ENCODE peak calls at places on chromosomes 7 and 10, in five cellular contexts. G is foreskin keratinocyte, M is mesothelial cell of epicardium, N is astrocyte of the spinal cord, K is kidney epithelial cell. V is an unnamed sample.

GRCh38 chr10:6035926-6036575 is 26.1 kb downstream of the IL2RA start:
- DNase-seq in G (no peak), M (no peak), N (no peak), K (no peak), V (no peak)

GRCh38 chr7:157233677-157234076 is 95.0 kb downstream of the UBE3C start:
- DNase-seq in G (peak; percentile 19), M (no peak), N (peak; percentile 36), K (no peak), V (no peak)

GRCh38 chr7:101707587-101707986 is 78.5 kb upstream of the MYL10 start:
- DNase-seq in G (no peak), M (no peak), N (no peak), K (no peak), V (no peak)

GRCh38 chr7:861222-861621 is 15.1 kb upstream of the GET4 start:
- DNase-seq in G (no peak), M (no peak), N (no peak), K (no peak), V (no peak)

GRCh38 chr7:27839099-27839498 is 99.1 kb downstream of the TAX1BP1 start:
- DNase-seq in G (no peak), M (no peak), N (no peak), K (no peak), V (no peak)

GRCh38 chr7:74606101-74606908 is 51.2 kb upstream of the GTF2I start:
- DNase-seq in G (no peak), M (no peak), N (no peak), K (no peak), V (no peak)

GRCh38 chr7:24978837-24979469 is 1.0 kb downstream of the OSBPL3 start:
- DNase-seq in G (no peak), M (no peak), N (peak; percentile 75), K (no peak), V (no peak)

GRCh38 chr7:957418-958220 is 3.1 kb upstream of the ADAP1 start:
- DNase-seq in G (no peak), M (no peak), N (no peak), K (no peak), V (no peak)

GRCh38 chr10:59877191-59877671 is 29.1 kb downstream of the CCDC6 start:
- DNase-seq in G (peak; percentile 60), M (no peak), N (peak; percentile 60), K (no peak), V (no peak)

GRCh38 chr10:86043236-86043635 is 323.4 kb downstream of the GRID1 start:
- DNase-seq in G (peak; percentile 42), M (no peak), N (no peak), K (no peak), V (no peak)

GRCh38 chr7:128841171-128841690 is 11.0 kb downstream of the FLNC start:
- DNase-seq in G (no peak), M (no peak), N (no peak), K (no peak), V (no peak)

GRCh38 chr10:43202224-43202656 is 64.0 kb downstream of the CSGALNACT2 start:
- DNase-seq in G (peak; percentile 26), M (no peak), N (no peak), K (no peak), V (peak; percentile 14)

GRCh38 chr7:89064831-89065230 is 269.3 kb upstream of the TEX47 start:
- DNase-seq in G (no peak), M (no peak), N (peak; percentile 47), K (no peak), V (no peak)

GRCh38 chr10:88062798-88063472 is 199.5 kb downstream of the PTEN start:
- DNase-seq in G (no peak), M (no peak), N (peak; percentile 38), K (no peak), V (no peak)

GRCh38 chr10:59771162-59771807 is 18.0 kb upstream of the MRLN start:
- DNase-seq in G (no peak), M (no peak), N (no peak), K (no peak), V (no peak)

GRCh38 chr10:119316729-119317097 is 109.3 kb downstream of the GRK5 start:
- DNase-seq in G (peak; percentile 86), M (no peak), N (peak; percentile 86), K (no peak), V (no peak)

GRCh38 chr10:106705576-106706526 is 458.7 kb downstream of the SORCS1 start:
- DNase-seq in G (peak; percentile 32), M (peak; percentile 48), N (peak; percentile 43), K (no peak), V (no peak)

GRCh38 chr10:6365384-6365783 is 162.7 kb downstream of the PFKFB3 start:
- DNase-seq in G (no peak), M (no peak), N (no peak), K (no peak), V (no peak)

GRCh38 chr10:79239930-79240713 is 107.1 kb upstream of the PPIF start:
- DNase-seq in G (no peak), M (no peak), N (peak; percentile 70), K (no peak), V (no peak)

GRCh38 chr7:7830122-7830878 is 111.9 kb upstream of the RPA3 start:
- DNase-seq in G (peak; percentile 34), M (no peak), N (peak; percentile 5), K (no peak), V (no peak)

GRCh38 chr7:15889501-15889900 is 203.0 kb upstream of the MEOX2 start:
- DNase-seq in G (peak; percentile 11), M (no peak), N (no peak), K (no peak), V (no peak)

GRCh38 chr7:37230221-37230620 is 218.4 kb downstream of the ELMO1 start:
- DNase-seq in G (no peak), M (no peak), N (no peak), K (no peak), V (no peak)

GRCh38 chr10:100697070-100697469 is 48.3 kb upstream of the PAX2 start:
- DNase-seq in G (peak; percentile 56), M (no peak), N (peak; percentile 36), K (peak; percentile 56), V (no peak)

GRCh38 chr10:122513053-122513452 is 47.5 kb upstream of the DMBT1 start:
- DNase-seq in G (no peak), M (no peak), N (no peak), K (no peak), V (no peak)

GRCh38 chr10:106741131-106741530 is 423.4 kb downstream of the SORCS1 start:
- DNase-seq in G (no peak), M (no peak), N (no peak), K (no peak), V (no peak)

GRCh38 chr10:70779685-70780369 is 5.3 kb downstream of the TBATA start:
- DNase-seq in G (no peak), M (no peak), N (no peak), K (no peak), V (no peak)

GRCh38 chr10:71773221-71773971 is at the start of gene VSIR:
- DNase-seq in G (peak; percentile 97), M (peak; percentile 87), N (peak; percentile 60), K (no peak), V (peak; percentile 77)

GRCh38 chr7:66283003-66283920 is 78.1 kb downstream of the TPST1 start:
- DNase-seq in G (peak; percentile 78), M (no peak), N (peak; percentile 82), K (peak; percentile 52), V (no peak)

GRCh38 chr10:36489181-36489927 is 636.0 kb upstream of the ANKRD30A start:
- DNase-seq in G (no peak), M (no peak), N (peak; percentile 84), K (no peak), V (no peak)

GRCh38 chr7:27198871-27199801 is 755 bp downstream of the HOXA13 start:
- DNase-seq in G (no peak), M (no peak), N (no peak), K (no peak), V (no peak)

GRCh38 chr10:49139000-49139865 is 5.4 kb upstream of the FAM170B start:
- DNase-seq in G (no peak), M (no peak), N (peak; percentile 85), K (no peak), V (no peak)

GRCh38 chr10:95438781-95439180 is 122.4 kb downstream of the SORBS1 start:
- DNase-seq in G (no peak), M (no peak), N (no peak), K (no peak), V (no peak)
- TF ChIP-seq CTCF in G (no peak), M (no peak), N (no peak), K (no peak), V (no peak)

DNA sequence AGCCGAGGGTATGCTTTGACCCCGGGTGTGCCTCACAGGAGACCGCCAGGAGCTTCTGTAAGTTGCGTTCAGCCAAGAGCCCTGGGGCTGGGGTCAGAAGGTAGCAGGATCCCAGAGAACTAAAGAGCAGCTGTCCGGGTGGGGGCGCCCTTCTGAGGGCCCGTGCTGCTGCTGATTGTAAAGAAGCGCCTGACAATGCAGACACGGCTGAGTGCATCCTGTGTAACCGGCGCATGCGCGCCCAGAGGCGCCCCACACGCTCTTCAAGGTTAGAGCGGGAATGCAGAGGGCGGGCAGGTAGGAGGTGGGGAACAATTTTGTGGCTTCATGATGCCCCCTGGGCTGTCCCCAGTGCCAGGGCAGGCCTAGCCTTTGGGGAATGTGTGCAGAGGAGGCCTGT is 210.2 kb upstream of the CTBP2 start:
- DNase-seq in G (peak; percentile 4), M (peak; percentile 40), N (no peak), K (no peak), V (no peak)
- TF ChIP-seq CTCF in G (peak; percentile 44), M (no peak), N (peak; percentile 17), K (peak; percentile 29), V (no peak)

GRCh38 chr10:62761115-62761514 is 43.4 kb upstream of the ADO start:
- DNase-seq in G (peak; percentile 15), M (no peak), N (no peak), K (no peak), V (no peak)

GRCh38 chr10:62755662-62756653 is 48.6 kb upstream of the ADO start:
- DNase-seq in G (no peak), M (no peak), N (no peak), K (no peak), V (no peak)

GRCh38 chr10:62763155-62763554 is 41.4 kb upstream of the ADO start:
- DNase-seq in G (no peak), M (no peak), N (no peak), K (no peak), V (no peak)

GRCh38 chr10:62760401-62760800 is 44.1 kb upstream of the ADO start:
- DNase-seq in G (no peak), M (no peak), N (no peak), K (no peak), V (no peak)

GRCh38 chr10:62759599-62760175 is 44.8 kb upstream of the ADO start:
- DNase-seq in G (no peak), M (no peak), N (no peak), K (no peak), V (no peak)
- TF ChIP-seq CTCF in G (no peak), M (no peak), N (no peak), K (no peak), V (no peak)

GRCh38 chr7:152924826-152925411 is 165.4 kb downstream of the ACTR3B start:
- DNase-seq in G (no peak), M (no peak), N (no peak), K (no peak), V (no peak)
- TF ChIP-seq CTCF in G (no peak), M (no peak), N (no peak), K (no peak), V (no peak)

GRCh38 chr10:68231106-68231901 is 609 bp downstream of the ATOH7 start:
- DNase-seq in G (peak; percentile 30), M (peak; percentile 48), N (peak; percentile 64), K (no peak), V (no peak)
- TF ChIP-seq CTCF in G (peak; percentile 33), M (no peak), N (peak; percentile 21), K (no peak), V (no peak)

V was measured in D721Med.